ENCODE peak calls at places on chromosomes 3 and 15, in seven cellular contexts. N is PC-3, U is endothelial cell of umbilical vein, Z is fibroblast of lung, R is astrocyte, B is K562, L is GM23338. O is an unnamed sample.

GRCh38 chr3:147544290-147544689 is 135.1 kb downstream of the ZIC1 start:
- DNase-seq in B (no peak), N (no peak), Z (no peak), R (no peak), L (no peak), U (no peak), O (no peak)

GRCh38 chr3:21846976-21847375 is 96.0 kb upstream of the ZNF385D start:
- DNase-seq in U (no peak), Z (peak; percentile 52), L (no peak), N (peak; percentile 45), B (no peak), R (peak; percentile 14), O (no peak)

GRCh38 chr3:9715764-9716437 is 12.3 kb downstream of the CPNE9 start:
- DNase-seq in L (peak; percentile 32), B (peak; percentile 92), U (peak; percentile 89), N (peak; percentile 96), Z (peak; percentile 88), R (peak; percentile 82), O (peak; percentile 77)

GRCh38 chr3:42120866-42121265 is 29.7 kb downstream of the TRAK1 start:
- DNase-seq in L (peak; percentile 30), B (no peak), R (no peak), U (peak; percentile 25), Z (no peak), N (peak; percentile 17), O (peak; percentile 30)

GRCh38 chr3:126147932-126148683 is 32.3 kb downstream of the ALDH1L1 start:
- DNase-seq in Z (no peak), B (no peak), N (no peak), L (no peak), U (no peak), R (no peak), O (no peak)

GRCh38 chr3:195061756-195062655 is 209.0 kb downstream of the XXYLT1 start:
- DNase-seq in R (no peak), L (no peak), N (no peak), Z (no peak), U (no peak), B (no peak), O (no peak)

GRCh38 chr3:172517859-172518466 is 5.3 kb downstream of the TNFSF10 start:
- DNase-seq in L (no peak), Z (no peak), R (no peak), B (no peak), N (no peak), U (no peak), O (no peak)

GRCh38 chr15:60673918-60674558 is 195.1 kb upstream of the ICE2 start:
- DNase-seq in Z (peak; percentile 91), B (no peak), U (peak; percentile 97), R (peak; percentile 95), L (no peak), N (peak; percentile 80), O (peak; percentile 60)

GRCh38 chr3:17974206-17974841 is 231.9 kb upstream of the TBC1D5 start:
- DNase-seq in B (no peak), R (no peak), L (no peak), Z (peak; percentile 4), U (no peak), N (peak; percentile 37), O (no peak)

GRCh38 chr3:43583481-43583880 is 38.3 kb downstream of the ANO10 start:
- DNase-seq in U (no peak), B (peak; percentile 31), L (peak; percentile 58), Z (no peak), N (no peak), R (no peak), O (no peak)

GRCh38 chr3:147939425-147940196 is 530.4 kb downstream of the ZIC1 start:
- DNase-seq in R (peak; percentile 24), B (no peak), N (no peak), Z (no peak), U (no peak), L (peak; percentile 20), O (no peak)

GRCh38 chr3:113165841-113166240 is 45.5 kb upstream of the BOC start:
- DNase-seq in R (no peak), U (no peak), Z (no peak), L (no peak), B (no peak), N (no peak), O (no peak)

GRCh38 chr15:51286816-51287215 is 51.6 kb downstream of the CYP19A1 start:
- DNase-seq in R (no peak), L (peak; percentile 16), N (peak; percentile 40), U (no peak), Z (no peak), B (no peak), O (peak; percentile 16)

GRCh38 chr15:33150993-33151392 is 43.5 kb downstream of the FMN1 start:
- DNase-seq in B (no peak), N (no peak), L (no peak), R (no peak), Z (no peak), U (no peak), O (no peak)

GRCh38 chr15:36347272-36347864 is 232.1 kb upstream of the CDIN1 start:
- DNase-seq in B (no peak), L (no peak), U (no peak), R (no peak), N (peak; percentile 50), Z (no peak), O (no peak)

GRCh38 chr3:148790370-148790769 is 37.2 kb upstream of the CPB1 start:
- DNase-seq in N (no peak), L (no peak), R (no peak), U (no peak), Z (no peak), B (no peak), O (no peak)

GRCh38 chr3:46574263-46574662 is 8.2 kb upstream of the LRRC2 start:
- DNase-seq in U (no peak), R (no peak), B (no peak), L (peak; percentile 95), Z (no peak), N (no peak), O (no peak)

GRCh38 chr15:92377083-92377789 is 16.4 kb upstream of the ST8SIA2 start:
- DNase-seq in Z (no peak), B (peak; percentile 16), U (no peak), L (no peak), R (peak; percentile 10), N (peak; percentile 4), O (no peak)

GRCh38 chr3:68234118-68234780 is 579.8 kb upstream of the SUCLG2 start:
- DNase-seq in R (no peak), L (no peak), N (no peak), Z (no peak), U (no peak), B (no peak), O (no peak)

GRCh38 chr3:129626744-129627349 is 20.4 kb upstream of the PLXND1 start:
- DNase-seq in N (peak; percentile 68), R (peak; percentile 59), B (peak; percentile 95), Z (peak; percentile 76), L (peak; percentile 95), U (peak; percentile 74), O (peak; percentile 76)

GRCh38 chr3:133472242-133472641 is 72.4 kb downstream of the BFSP2 start:
- DNase-seq in Z (peak; percentile 29), L (peak; percentile 63), N (no peak), B (no peak), R (no peak), U (no peak), O (no peak)

GRCh38 chr3:133474251-133474801 is 74.5 kb downstream of the BFSP2 start:
- DNase-seq in N (no peak), L (no peak), U (no peak), Z (peak; percentile 76), R (peak; percentile 36), B (no peak), O (no peak)

GRCh38 chr3:133475245-133476010 is 75.6 kb downstream of the BFSP2 start:
- DNase-seq in L (no peak), B (no peak), Z (no peak), R (no peak), U (no peak), N (no peak), O (no peak)

GRCh38 chr3:133469140-133469731 is 69.4 kb downstream of the BFSP2 start:
- DNase-seq in L (no peak), U (no peak), Z (peak; percentile 14), N (no peak), B (no peak), R (no peak), O (no peak)

DNA sequence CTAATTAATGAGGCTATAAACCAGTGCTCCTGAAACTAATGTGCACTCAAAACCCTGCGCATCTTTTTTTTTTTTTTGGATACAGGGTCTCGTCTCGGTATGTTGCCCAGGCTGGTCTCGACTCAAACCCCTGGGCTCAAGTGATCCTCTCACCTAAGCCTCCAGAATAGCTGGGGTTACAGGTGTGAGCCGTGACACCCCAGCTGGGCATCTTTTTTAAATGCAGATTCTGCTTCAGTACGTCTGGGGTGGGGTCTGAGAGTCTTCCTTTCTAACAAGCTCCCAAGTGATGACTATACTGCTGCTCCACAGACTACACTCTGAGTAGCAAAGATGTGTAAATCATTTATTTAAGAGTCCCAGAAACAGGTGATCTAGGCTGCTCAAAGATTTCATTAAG is 73.0 kb downstream of the BFSP2 start:
- DNase-seq in Z (no peak), R (no peak), L (no peak), N (no peak), B (no peak), U (no peak), O (no peak)
- H3K4me3 ChIP-seq in Z (no peak overlapping the region), R (no peak overlapping the region), L (no peak overlapping the region), N (no peak overlapping the region), B (no peak overlapping the region), U (no peak overlapping the region), O (no peak overlapping the region)

GRCh38 chr15:78620021-78620838 is 566 bp downstream of the CHRNA3 start:
- DNase-seq in B (no peak), Z (no peak), N (no peak), R (no peak), U (no peak), L (peak; percentile 80), O (no peak)
- TF ChIP-seq EZH2 in B (no peak), Z (no peak), N (peak; percentile 33), R (peak; percentile 97), U (peak; percentile 89), L (peak; percentile 43), O (no peak)

DNA sequence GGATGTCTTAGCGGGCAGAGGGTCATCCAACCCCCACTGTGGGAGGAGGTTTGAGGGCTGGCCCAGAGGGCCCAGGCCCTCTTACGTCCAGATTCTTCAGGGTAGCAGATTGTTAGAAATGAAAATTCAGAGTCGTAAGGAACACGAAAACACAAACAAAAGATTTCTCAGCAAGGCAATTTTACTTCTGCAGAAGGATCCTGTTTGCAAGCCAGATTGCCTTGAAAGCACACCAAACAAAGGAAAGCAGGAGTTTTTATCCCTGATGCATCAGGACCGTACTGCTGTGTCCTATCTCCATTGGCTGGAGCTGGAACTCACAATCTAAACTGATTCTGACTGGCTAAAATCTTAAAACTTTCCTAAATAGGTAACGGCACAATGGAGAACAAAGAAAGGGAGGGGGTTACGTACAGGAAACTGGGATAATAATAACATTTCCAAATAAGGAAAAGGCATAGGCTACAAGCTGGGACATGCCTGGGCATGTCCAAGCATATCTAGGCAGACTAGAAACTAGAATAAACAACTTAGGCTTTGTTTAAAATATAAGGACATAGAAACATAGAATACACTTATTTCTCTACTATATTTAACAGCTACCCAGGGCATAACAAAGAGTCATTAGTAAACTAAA is 97.3 kb upstream of the C2CD4B start:
- DNase-seq in L (peak; percentile 45), U (peak; percentile 4), R (no peak), B (no peak), N (no peak), Z (peak; percentile 36), O (no peak)
- H3K4me3 ChIP-seq in L (no peak overlapping the region), U (no peak overlapping the region), R (no peak overlapping the region), B (no peak overlapping the region), N (no peak overlapping the region), Z (no peak overlapping the region), O (no peak overlapping the region)

GRCh38 chr3:151086484-151087456 is 1.3 kb downstream of the MED12L start:
- DNase-seq in L (peak; percentile 84), U (peak; percentile 76), R (peak; percentile 87), N (peak; percentile 83), B (peak; percentile 18), Z (peak; percentile 84), O (peak; percentile 73)
- TF ChIP-seq EZH2 in L (no peak), U (peak; percentile 66), R (no peak), N (peak; percentile 4), B (no peak), Z (peak; percentile 90), O (no peak)

GRCh38 chr3:106194726-106195125 is 325.9 kb upstream of the CBLB start:
- DNase-seq in R (no peak), Z (no peak), L (no peak), N (no peak), U (no peak), B (no peak), O (no peak)
- H3K4me3 ChIP-seq in R (no peak overlapping the region), Z (no peak overlapping the region), L (no peak overlapping the region), N (no peak overlapping the region), U (no peak overlapping the region), B (no peak overlapping the region), O (no peak overlapping the region)

O was measured in PC-9.